ENCODE peak calls at places on chromosomes 13 and 19, in four cellular contexts. E is K562, B is GM12878, X is HepG2. L is an unnamed sample.

GRCh38 chr19:1907563-1908363 is 2.6 kb downstream of the ADAT3 start:
- DNase-seq in E (peak; percentile 56), B (no peak), X (peak; percentile 55), L (no peak)

GRCh38 chr13:40966298-40966697 is 52.8 kb downstream of the ELF1 start:
- DNase-seq in B (no peak), E (no peak), X (no peak), L (no peak)

GRCh38 chr19:534088-534487 is 2.5 kb downstream of the CDC34 start:
- DNase-seq in E (no peak), B (no peak), X (no peak), L (no peak)

GRCh38 chr13:42211704-42212103 is 60.2 kb upstream of the AKAP11 start:
- DNase-seq in B (no peak), X (no peak), E (no peak), L (no peak)

GRCh38 chr19:19276386-19276785 is 3.3 kb upstream of the TM6SF2 start:
- DNase-seq in X (no peak), E (no peak), B (no peak), L (no peak)

GRCh38 chr13:43129511-43130130 is 106.2 kb downstream of the DNAJC15 start:
- DNase-seq in E (no peak), B (no peak), X (no peak), L (no peak)

GRCh38 chr19:54436031-54436523 is 12.9 kb upstream of the LENG8 start:
- DNase-seq in E (no peak), B (no peak), X (no peak), L (peak; percentile 34)

GRCh38 chr19:8592231-8593009 is 15.2 kb upstream of the MYO1F start:
- DNase-seq in X (no peak), E (peak; percentile 96), B (no peak), L (peak; percentile 100)

GRCh38 chr19:46349311-46349993 is 2.6 kb downstream of the PPP5C start:
- DNase-seq in E (no peak), X (no peak), B (no peak), L (no peak)

GRCh38 chr19:32817913-32818476 is 51.6 kb downstream of the SLC7A9 start:
- DNase-seq in E (no peak), X (no peak), B (no peak), L (no peak)

GRCh38 chr19:35555301-35556005 is 8.0 kb downstream of the ATP4A start:
- DNase-seq in X (peak; percentile 56), B (no peak), E (peak; percentile 69), L (peak; percentile 76)

GRCh38 chr13:42110410-42111155 is 62.1 kb downstream of the DGKH start:
- DNase-seq in E (peak; percentile 25), B (peak; percentile 68), X (peak; percentile 54), L (no peak)

GRCh38 chr19:45150731-45151725 is 9.8 kb downstream of the NKPD1 start:
- DNase-seq in E (no peak), X (no peak), B (no peak), L (no peak)

GRCh38 chr19:38455031-38455430 is 21.5 kb downstream of the RYR1 start:
- DNase-seq in B (no peak), E (no peak), X (peak; percentile 18), L (no peak)

GRCh38 chr13:61010358-61010757 is 405.3 kb downstream of the PCDH20 start:
- DNase-seq in X (no peak), E (no peak), B (no peak), L (no peak)

GRCh38 chr19:42095814-42096230 is 19.9 kb downstream of the ZNF574 start:
- DNase-seq in B (no peak), E (peak; percentile 60), X (no peak), L (peak; percentile 94)

GRCh38 chr13:51999525-51999924 is 11.7 kb downstream of the ATP7B start:
- DNase-seq in B (no peak), X (no peak), E (no peak), L (no peak)

GRCh38 chr13:76778906-76779305 is 107.3 kb downstream of the KCTD12 start:
- DNase-seq in B (no peak), E (no peak), X (no peak), L (no peak)

GRCh38 chr13:49084961-49085360 is 109.2 kb downstream of the FNDC3A start:
- DNase-seq in X (no peak), E (no peak), B (no peak), L (no peak)

GRCh38 chr13:93045836-93046235 is 180.8 kb upstream of the GPC6 start:
- DNase-seq in B (no peak), E (no peak), X (no peak), L (no peak)

DNA sequence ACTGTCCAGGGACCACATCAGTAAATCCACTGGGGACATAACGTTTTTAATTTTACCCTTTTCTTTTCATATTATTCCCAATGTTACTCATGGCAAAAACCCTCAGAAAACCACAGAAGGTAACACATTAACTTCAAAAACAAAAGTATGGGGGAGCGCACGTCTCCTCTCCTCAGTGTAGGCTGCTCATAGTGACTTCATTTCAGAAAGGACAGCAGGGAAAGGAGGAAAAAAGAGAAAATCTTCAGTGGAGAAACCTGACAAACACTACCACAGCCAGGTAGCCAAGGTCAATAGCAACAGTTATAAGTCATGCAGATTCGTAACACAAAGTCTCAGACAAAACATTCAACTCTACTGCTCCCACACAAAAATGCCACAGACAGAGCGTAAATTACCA is 21.4 kb downstream of the DZIP1 start:
- DNase-seq in E (no peak), B (no peak), X (no peak), L (no peak)
- TF ChIP-seq ATF2 in E (no peak), B (no peak), X (no peak), L (no peak)

DNA sequence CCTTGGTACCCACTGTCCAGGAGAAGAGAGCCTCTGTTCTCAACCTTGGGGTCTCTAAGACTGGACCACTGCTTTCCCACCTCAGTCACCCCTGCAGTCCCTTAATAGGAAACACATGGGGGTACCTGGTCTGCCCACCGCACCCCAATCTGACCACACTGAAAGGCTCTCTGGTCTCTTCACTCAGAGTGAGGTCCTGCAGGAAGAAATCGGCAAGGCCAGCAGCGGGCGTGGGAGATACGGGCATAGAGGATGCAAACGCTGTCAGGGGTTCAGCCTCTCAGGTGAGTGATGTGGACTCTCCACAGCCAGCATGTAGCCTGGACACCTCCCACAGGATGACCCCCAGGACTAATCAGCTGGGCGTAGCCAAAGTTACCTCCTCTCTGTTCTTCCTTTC is 3.5 kb downstream of the SIGLEC9 start:
- DNase-seq in X (no peak), E (no peak), B (no peak), L (no peak)
- TF ChIP-seq CBFB in X (no peak), E (no peak), B (no peak), L (no peak)

DNA sequence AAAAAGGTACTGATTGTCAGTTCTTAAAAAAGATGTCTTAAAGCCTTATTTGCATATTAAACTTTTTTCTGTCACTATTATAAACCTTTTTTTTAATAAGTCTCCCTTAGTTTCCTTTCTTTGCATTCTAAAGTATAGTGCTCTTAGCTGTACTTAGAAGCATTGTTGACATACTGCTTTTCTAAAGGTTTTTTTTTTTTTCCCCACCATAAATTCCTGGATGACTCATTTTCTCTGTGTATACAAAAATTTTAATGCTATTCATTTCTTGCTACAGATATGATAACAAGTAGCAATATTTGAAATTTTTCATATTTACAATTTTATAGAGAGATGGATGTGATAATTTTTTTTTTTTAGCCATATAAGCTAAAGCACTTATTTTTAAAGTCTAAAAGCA is 43.5 kb downstream of the METTL21C start:
- DNase-seq in X (no peak), B (no peak), E (no peak), L (no peak)
- TF ChIP-seq ATF2 in X (no peak), B (no peak), E (no peak), L (no peak)

GRCh38 chr13:97301382-97302095 is 79.4 kb downstream of the MBNL2 start:
- DNase-seq in X (no peak), B (no peak), E (no peak), L (no peak)
- TF ChIP-seq CBFB in X (no peak), B (no peak), E (no peak), L (no peak)

DNA sequence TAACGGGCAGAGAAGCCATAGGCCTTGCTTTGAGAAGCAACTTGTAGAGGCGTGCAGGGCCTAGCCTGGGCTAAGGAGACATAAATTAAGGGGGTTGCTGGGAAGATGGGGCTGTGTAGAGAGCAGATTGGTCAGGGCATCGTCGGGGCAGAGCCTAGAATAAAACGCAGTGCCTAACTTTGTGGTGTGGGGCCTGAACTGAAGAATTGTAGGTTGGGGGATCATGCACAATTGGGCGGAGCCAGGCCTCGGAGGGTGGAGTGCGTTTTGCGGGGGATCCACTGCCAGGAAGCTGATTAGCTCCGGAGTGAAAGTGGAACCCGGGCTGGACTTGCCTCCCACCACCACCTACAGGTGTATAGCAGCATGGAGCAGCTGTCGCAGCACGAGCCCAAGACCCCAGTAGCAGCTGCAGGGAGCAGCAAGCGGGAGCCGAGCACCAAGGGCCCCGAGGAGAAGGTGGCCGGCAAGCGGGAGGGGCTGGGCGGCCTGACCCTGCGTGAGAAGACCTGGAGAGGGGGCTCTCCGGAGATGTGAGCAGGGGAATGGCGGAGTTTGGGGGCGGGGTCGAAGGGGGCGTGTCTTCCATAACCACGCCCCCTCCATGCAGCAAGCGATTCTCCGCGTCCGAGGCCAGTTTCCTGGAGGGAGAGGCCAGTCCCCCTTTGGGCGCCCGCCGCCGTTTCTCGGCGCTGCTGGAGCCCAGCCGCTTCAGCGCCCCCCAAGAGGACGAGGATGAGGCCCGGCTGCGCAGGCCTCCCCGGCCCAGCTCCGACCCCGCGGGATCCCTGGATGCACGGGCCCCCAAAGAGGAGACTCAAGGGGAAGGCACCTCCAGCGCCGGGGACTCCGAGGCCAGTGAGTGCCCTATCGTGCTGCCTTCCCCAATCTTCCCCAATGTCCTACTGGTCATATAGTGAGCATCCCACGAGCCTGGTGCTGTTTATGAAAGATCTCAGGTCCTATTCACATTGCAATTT is 13.8 kb downstream of the DNASE2 start:
- DNase-seq in B (peak; percentile 31), E (peak; percentile 95), X (no peak), L (peak; percentile 91)
- TF ChIP-seq ATF2 in B (no peak), E (no peak), X (no peak), L (no peak)

GRCh38 chr13:99909836-99910619 is 61.5 kb downstream of the ZIC5 start:
- DNase-seq in X (no peak), E (no peak), B (no peak), L (no peak)
- TF ChIP-seq CBFB in X (no peak), E (no peak), B (no peak), L (no peak)

GRCh38 chr13:104594801-104595200 is 1528.6 kb upstream of the SLC10A2 start:
- DNase-seq in B (no peak), E (no peak), X (no peak), L (no peak)

GRCh38 chr13:104593251-104593576 is 1527.0 kb upstream of the SLC10A2 start:
- DNase-seq in B (no peak), X (no peak), E (no peak), L (no peak)

GRCh38 chr13:104593693-104594092 is 1527.5 kb upstream of the SLC10A2 start:
- DNase-seq in E (no peak), B (no peak), X (no peak), L (no peak)

GRCh38 chr13:104592545-104593250 is 1526.5 kb upstream of the SLC10A2 start:
- DNase-seq in X (no peak), B (no peak), E (no peak), L (no peak)

DNA sequence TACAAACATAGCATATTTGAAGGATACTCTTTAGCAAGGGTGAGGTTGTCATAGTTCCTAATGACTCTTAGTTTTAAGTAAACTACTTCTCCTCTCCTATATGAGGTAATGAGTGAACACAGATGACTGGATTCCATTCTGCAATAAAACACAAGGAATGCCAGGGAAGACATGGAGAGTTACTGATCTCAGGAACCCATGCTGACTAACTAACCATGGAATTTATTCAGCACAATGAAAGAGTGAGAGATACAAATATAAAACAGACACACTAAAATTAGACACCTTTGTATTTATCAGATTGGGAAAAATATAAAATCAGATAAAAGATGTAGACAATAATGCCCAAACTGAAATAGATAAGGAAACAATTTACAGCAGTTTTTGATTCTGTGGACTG is 1525.9 kb upstream of the SLC10A2 start:
- DNase-seq in E (no peak), X (no peak), B (no peak), L (no peak)
- TF ChIP-seq ATF2 in E (no peak), X (no peak), B (no peak), L (no peak)

L was measured in WTC11.